ENCODE peak calls at places on chromosomes 16 and 17, in four cellular contexts. W, L, Z and Y are unnamed samples.

GRCh38 chr16:50747206-50747956 is 5.5 kb downstream of the CYLD start:
- DNase-seq in W (no peak), Z (peak), L (peak), Y (no peak)

GRCh38 chr16:11394593-11394960 is 49.3 kb downstream of the RMI2 start:
- DNase-seq in Z (no peak), W (no peak), L (no peak), Y (no peak)

GRCh38 chr17:5049314-5049819 is 14.1 kb upstream of the SLC52A1 start:
- DNase-seq in Z (no peak), W (no peak), L (no peak), Y (peak)

GRCh38 chr17:73949903-73950302 is 253.6 kb upstream of the RPL38 start:
- DNase-seq in W (no peak), Z (no peak), L (no peak), Y (no peak)

GRCh38 chr17:2337811-2338657 is 733 bp downstream of the SGSM2 start:
- DNase-seq in Z (peak), L (peak), W (peak), Y (peak)

GRCh38 chr17:6526362-6527152 is 29.8 kb downstream of the PITPNM3 start:
- DNase-seq in Z (no peak), L (no peak), W (peak), Y (no peak)

GRCh38 chr16:57261806-57262205 is 16.7 kb downstream of the ARL2BP start:
- DNase-seq in W (no peak), Z (no peak), L (no peak), Y (no peak)

GRCh38 chr17:70336411-70336810 is 167.1 kb downstream of the KCNJ2 start:
- DNase-seq in Z (no peak), W (no peak), L (no peak), Y (no peak)

GRCh38 chr17:39763046-39763800 is 25.5 kb downstream of the GRB7 start:
- DNase-seq in L (no peak), W (no peak), Z (no peak), Y (peak)

GRCh38 chr17:2904135-2904534 is 107.9 kb downstream of the RAP1GAP2 start:
- DNase-seq in Z (peak), L (no peak), W (peak), Y (peak)

GRCh38 chr17:17041018-17041521 is 1.2 kb upstream of the MPRIP start:
- DNase-seq in L (peak), W (no peak), Z (peak), Y (peak)

GRCh38 chr16:17450291-17450690 is 20.5 kb downstream of the XYLT1 start:
- DNase-seq in Z (no peak), W (no peak), L (no peak), Y (no peak)

GRCh38 chr16:28110074-28110473 is 46.6 kb upstream of the GSG1L start:
- DNase-seq in W (no peak), L (no peak), Z (no peak), Y (no peak)

GRCh38 chr17:9859781-9860180 is 34.1 kb downstream of the GLP2R start:
- DNase-seq in L (no peak), Z (no peak), W (peak), Y (no peak)

GRCh38 chr16:31333686-31334649 is 21.0 kb upstream of the ITGAX start:
- DNase-seq in Z (peak), W (peak), L (peak), Y (peak)

GRCh38 chr17:79862259-79862658 is 23.0 kb upstream of the CBX4 start:
- DNase-seq in W (no peak), L (no peak), Z (no peak), Y (no peak)

GRCh38 chr16:73368715-73369114 is 320.8 kb upstream of the ZFHX3 start:
- DNase-seq in W (no peak), Z (no peak), L (no peak), Y (no peak)

GRCh38 chr17:44000141-44000860 is 4.1 kb upstream of the NAGS start:
- DNase-seq in Z (no peak), L (no peak), W (no peak), Y (no peak)

GRCh38 chr17:33154869-33155455 is 138.1 kb downstream of the ASIC2 start:
- DNase-seq in L (no peak), W (peak), Z (no peak), Y (no peak)

GRCh38 chr17:9444687-9445086 is 130.9 kb downstream of the STX8 start:
- DNase-seq in L (no peak), W (no peak), Z (no peak), Y (peak)

GRCh38 chr17:17763734-17764133 is 73.1 kb downstream of the SREBF1 start:
- DNase-seq in Z (no peak), W (no peak), L (peak), Y (no peak)

GRCh38 chr16:35690413-35690812 is 2231.0 kb downstream of the TP53TG3F start:
- DNase-seq in L (no peak), W (no peak), Z (no peak), Y (no peak)

GRCh38 chr16:10961231-10961630 is 16.9 kb downstream of the CLEC16A start:
- DNase-seq in Z (peak), L (no peak), W (no peak), Y (peak)